ENCODE peak calls at places on chromosomes 4 and X, in six cellular contexts. L is lung, M is heart right ventricle, B is neuronal stem cell, Y is MM.1S, X is stomach. T is an unnamed sample.
A peak's percentile ranks its signal among the peaks of the same experiment; 100 is the strongest.

GRCh38 chr4:10093801-10094552 is 22.6 kb downstream of the WDR1 start:
- DNase-seq in L (peak; percentile 53), Y (no peak), X (no peak), B (no peak), M (peak; percentile 75), T (no peak)

GRCh38 chrX:122586831-122587230 is 597.2 kb upstream of the GRIA3 start:
- DNase-seq in B (no peak), Y (no peak), L (no peak), M (no peak), X (no peak), T (no peak)

GRCh38 chrX:135185795-135186443 is 14.7 kb upstream of the CT55 start:
- DNase-seq in M (no peak), B (peak; percentile 21), Y (peak; percentile 41), X (no peak), L (peak; percentile 38), T (no peak)

GRCh38 chr4:10701702-10702460 is 17.3 kb upstream of the CLNK start:
- DNase-seq in Y (no peak), M (no peak), L (no peak), X (no peak), B (no peak), T (no peak)

GRCh38 chr4:71830497-71831178 is 46.8 kb upstream of the GC start:
- DNase-seq in L (no peak), B (no peak), Y (no peak), M (no peak), X (no peak), T (no peak)

GRCh38 chr4:134027931-134028330 is 173.7 kb downstream of the PABPC4L start:
- DNase-seq in Y (peak; percentile 23), B (no peak), X (no peak), M (no peak), L (no peak), T (no peak)

GRCh38 chrX:27889878-27890277 is 82.1 kb downstream of the MAGEB10 start:
- DNase-seq in M (no peak), B (no peak), Y (no peak), X (no peak), L (no peak), T (no peak)

GRCh38 chrX:19640063-19640462 is 124.8 kb upstream of the MAP3K15 start:
- DNase-seq in X (no peak), L (no peak), B (no peak), M (no peak), Y (no peak), T (no peak)

GRCh38 chr4:123014038-123014437 is 91.6 kb upstream of the NUDT6 start:
- DNase-seq in X (no peak), Y (no peak), M (no peak), B (no peak), L (no peak), T (no peak)

GRCh38 chr4:135185256-135185655 is 983.7 kb upstream of the PABPC4L start:
- DNase-seq in Y (no peak), M (no peak), B (no peak), L (no peak), X (no peak), T (no peak)

GRCh38 chr4:146959692-146960091 is 14.0 kb upstream of the TTC29 start:
- DNase-seq in M (no peak), L (no peak), B (no peak), X (no peak), Y (no peak), T (no peak)

GRCh38 chrX:97524340-97524739 is 640.6 kb downstream of the RPA4 start:
- DNase-seq in Y (no peak), L (no peak), M (no peak), X (no peak), B (no peak), T (no peak)

GRCh38 chr4:11471613-11472012 is 42.9 kb upstream of the HS3ST1 start:
- DNase-seq in M (peak; percentile 21), B (no peak), L (no peak), X (no peak), Y (peak; percentile 90), T (peak; percentile 35)

GRCh38 chrX:152876931-152877840 is 20.7 kb upstream of the ZNF185 start:
- DNase-seq in L (no peak), M (no peak), X (no peak), B (no peak), Y (no peak), T (no peak)

GRCh38 chr4:119026662-119027444 is 108.8 kb upstream of the MYOZ2 start:
- DNase-seq in X (no peak), B (no peak), L (no peak), M (peak; percentile 31), Y (no peak), T (no peak)

GRCh38 chrX:6904178-6904577 is 243.3 kb upstream of the STS start:
- DNase-seq in L (no peak), Y (no peak), X (no peak), M (no peak), B (no peak), T (no peak)

GRCh38 chr4:73646117-73646516 is 25.9 kb upstream of the RASSF6 start:
- DNase-seq in Y (no peak), L (no peak), X (no peak), M (no peak), B (no peak), T (no peak)

GRCh38 chr4:8209176-8209874 is 10.2 kb downstream of the SH3TC1 start:
- DNase-seq in Y (no peak), L (no peak), M (no peak), X (no peak), B (no peak), T (no peak)

GRCh38 chr4:1610791-1611500 is 73.2 kb downstream of the FAM53A start:
- DNase-seq in Y (no peak), X (no peak), M (no peak), B (no peak), L (no peak), T (no peak)

GRCh38 chr4:76867880-76868655 is 29.9 kb downstream of the SOWAHB start:
- DNase-seq in M (no peak), B (no peak), Y (peak; percentile 11), X (peak; percentile 51), L (no peak), T (peak; percentile 96)

GRCh38 chr4:147361726-147362125 is 119.2 kb upstream of the EDNRA start:
- DNase-seq in M (peak; percentile 41), X (peak; percentile 33), L (peak; percentile 37), Y (no peak), B (no peak), T (peak; percentile 77)

GRCh38 chrX:110743679-110744340 is 51.8 kb downstream of the CHRDL1 start:
- DNase-seq in B (no peak), Y (peak; percentile 9), X (no peak), L (no peak), M (no peak), T (no peak)

GRCh38 chr4:32136081-32136787 is 1416.1 kb downstream of the PCDH7 start:
- DNase-seq in X (no peak), L (no peak), Y (no peak), M (no peak), B (no peak), T (no peak)

GRCh38 chr4:109921384-109921808 is 8.7 kb downstream of the EGF start:
- DNase-seq in L (no peak), M (no peak), B (peak; percentile 72), Y (no peak), X (no peak), T (no peak)

GRCh38 chrX:12319012-12319519 is 180.8 kb downstream of the FRMPD4 start:
- DNase-seq in Y (no peak), L (no peak), M (no peak), B (peak; percentile 1), X (no peak), T (no peak)

GRCh38 chr4:94408549-94409374 is 43.0 kb upstream of the PDLIM5 start:
- DNase-seq in X (no peak), M (no peak), L (no peak), Y (no peak), B (no peak), T (no peak)

GRCh38 chr4:38123555-38123954 is 163.4 kb downstream of the PTTG2 start:
- DNase-seq in Y (no peak), X (no peak), B (no peak), L (no peak), M (no peak), T (no peak)

GRCh38 chr4:78648639-78649363 is 97.2 kb downstream of the ANXA3 start:
- DNase-seq in M (no peak), X (no peak), B (no peak), Y (no peak), L (no peak), T (no peak)

GRCh38 chr4:78647272-78647671 is 95.7 kb downstream of the ANXA3 start:
- DNase-seq in Y (no peak), B (no peak), M (no peak), X (no peak), L (no peak), T (no peak)

GRCh38 chr4:78644063-78644691 is 92.6 kb downstream of the ANXA3 start:
- DNase-seq in L (no peak), X (no peak), Y (no peak), B (no peak), M (no peak), T (no peak)

GRCh38 chr4:78644744-78645330 is 93.3 kb downstream of the ANXA3 start:
- DNase-seq in X (peak; percentile 63), B (no peak), L (peak; percentile 49), M (peak; percentile 74), Y (peak; percentile 68), T (peak; percentile 76)

GRCh38 chr4:78645853-78646757 is 94.5 kb downstream of the ANXA3 start:
- DNase-seq in Y (no peak), M (peak; percentile 77), B (no peak), X (peak; percentile 73), L (peak; percentile 75), T (peak; percentile 76)
- H3K4me1 ChIP-seq in Y (peaks cover 16% of the 10 kb centered on the region), M (peaks cover 18% of the 10 kb centered on the region), B (no peaks in the 10 kb centered on the region), X (no peaks in the 10 kb centered on the region), L (peaks cover 7% of the 10 kb centered on the region), T (peaks cover 4% of the 10 kb centered on the region)

DNA sequence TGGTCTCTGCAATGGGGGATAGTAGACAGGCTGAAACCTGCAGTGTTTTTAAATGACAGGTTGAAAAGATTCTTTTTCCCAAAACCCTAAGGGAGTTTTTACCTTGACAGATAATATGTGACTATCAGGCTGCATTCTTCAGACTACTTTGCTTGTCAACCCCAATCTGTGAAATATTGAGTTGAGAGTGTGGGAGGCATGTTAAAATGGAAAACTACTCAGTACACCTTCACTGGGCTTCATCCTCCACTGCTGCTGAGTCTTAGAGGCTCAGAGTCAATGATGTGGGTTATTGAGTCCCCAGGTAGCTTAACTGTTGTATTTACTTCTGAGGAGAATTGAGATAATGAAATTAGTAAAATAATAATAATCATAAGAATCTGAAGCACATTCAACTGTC is 274.9 kb downstream of the GASK1B start:
- DNase-seq in L (no peak), M (no peak), B (no peak), X (no peak), Y (no peak), T (no peak)
- H3K4me1 ChIP-seq in L (no peaks in the 10 kb centered on the region), M (no peaks in the 10 kb centered on the region), B (no peaks in the 10 kb centered on the region), X (no peaks in the 10 kb centered on the region), Y (no peaks in the 10 kb centered on the region), T (no peaks in the 10 kb centered on the region)

DNA sequence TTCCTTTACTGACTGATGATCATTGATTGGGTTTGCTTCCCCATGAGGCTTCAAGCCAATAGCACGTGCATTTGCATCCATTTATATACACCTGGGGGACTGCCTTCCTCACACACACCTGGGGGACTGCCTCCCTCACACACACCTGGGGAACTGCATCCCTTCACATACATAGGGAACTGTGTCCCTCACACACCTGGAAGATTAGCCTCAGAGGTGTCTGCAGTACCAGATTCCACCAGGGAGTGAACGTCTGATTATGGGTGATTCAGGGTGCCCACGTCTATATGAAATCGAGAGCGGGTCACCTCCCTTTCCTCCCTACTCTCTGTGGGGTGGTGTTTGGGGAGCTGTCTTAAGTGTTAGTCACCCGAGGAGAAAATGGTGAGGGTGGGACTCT is 16.9 kb downstream of the CD99 start:
- DNase-seq in M (no peak), Y (no peak), X (no peak), B (no peak), L (no peak), T (no peak)
- H3K4me1 ChIP-seq in M (peaks cover 75% of the 10 kb centered on the region), Y (no peaks in the 10 kb centered on the region), X (peaks cover 24% of the 10 kb centered on the region), B (peaks cover 36% of the 10 kb centered on the region), L (peaks cover 56% of the 10 kb centered on the region), T (peaks cover 8% of the 10 kb centered on the region)

GRCh38 chr4:3369781-3370660 is 71.7 kb upstream of the HGFAC start:
- DNase-seq in B (peak; percentile 62), L (no peak), Y (peak; percentile 25), X (no peak), M (peak; percentile 68), T (no peak)
- H3K4me1 ChIP-seq in B (peaks cover 40% of the 10 kb centered on the region), L (peaks cover 10% of the 10 kb centered on the region), Y (peaks cover 10% of the 10 kb centered on the region), X (peaks cover 18% of the 10 kb centered on the region), M (peaks cover 30% of the 10 kb centered on the region), T (no peaks in the 10 kb centered on the region)

T was measured in colonic mucosa.